ENCODE peak calls at places on chromosome 17, in seven cellular contexts. G, T, C, P, M, L and Q are unnamed samples.

GRCh38 chr17:64231567-64232141 is 31.4 kb downstream of the TEX2 start:
- DNase-seq in G (no peak), C (no peak), P (no peak), L (no peak), T (peak), M (no peak), Q (no peak)

GRCh38 chr17:27381007-27381501 is 75.2 kb upstream of the KSR1 start:
- DNase-seq in M (peak), L (peak), T (peak), G (peak), C (peak), P (peak), Q (no peak)

GRCh38 chr17:78818932-78819331 is 21.7 kb downstream of the USP36 start:
- DNase-seq in G (peak), L (no peak), T (no peak), C (no peak), P (no peak), M (peak), Q (no peak)

GRCh38 chr17:71149607-71150006 is 971.2 kb upstream of the SOX9 start:
- DNase-seq in G (no peak), L (no peak), C (no peak), T (no peak), P (no peak), M (no peak), Q (no peak)

GRCh38 chr17:16150251-16150859 is 65.0 kb downstream of the NCOR1 start:
- DNase-seq in C (peak), L (peak), P (no peak), G (no peak), T (no peak), M (no peak), Q (no peak)

GRCh38 chr17:48244121-48244711 is 136.7 kb downstream of the SNX11 start:
- DNase-seq in M (no peak), P (no peak), C (peak), L (peak), T (peak), G (peak), Q (no peak)

GRCh38 chr17:66364508-66365203 is 62.2 kb downstream of the PRKCA start:
- DNase-seq in C (no peak), G (no peak), P (no peak), T (no peak), L (no peak), M (no peak), Q (no peak)

GRCh38 chr17:65085397-65085796 is 28.9 kb upstream of the GNA13 start:
- DNase-seq in C (peak), T (no peak), G (no peak), P (no peak), L (peak), M (no peak), Q (no peak)

GRCh38 chr17:30290696-30291570 is 811 bp downstream of the BLMH start:
- DNase-seq in L (peak), G (peak), T (peak), P (peak), C (peak), M (peak), Q (no peak)

GRCh38 chr17:77862890-77863813 is 95.4 kb upstream of the TNRC6C start:
- DNase-seq in L (no peak), C (no peak), P (no peak), G (no peak), M (no peak), T (no peak), Q (no peak)

GRCh38 chr17:43406676-43407645 is 8.2 kb downstream of the ARL4D start:
- DNase-seq in P (no peak), M (no peak), G (no peak), T (peak), C (peak), L (peak), Q (no peak)

GRCh38 chr17:21020622-21021021 is 22.2 kb downstream of the USP22 start:
- DNase-seq in C (no peak), G (no peak), P (no peak), M (no peak), T (no peak), L (no peak), Q (no peak)